ENCODE peak calls at places on chromosome 19, in four cellular contexts. Z, P, S and V are unnamed samples.

GRCh38 chr19:49912965-49913685 is 15.9 kb upstream of the ATF5 start:
- DNase-seq in P (no peak), S (no peak), Z (no peak), V (no peak)

GRCh38 chr19:38879400-38879751 is 1.3 kb upstream of the RINL start:
- DNase-seq in Z (no peak), P (no peak), S (no peak), V (no peak)

GRCh38 chr19:40614595-40615411 is 13.6 kb downstream of the LTBP4 start:
- DNase-seq in S (peak; percentile 96), P (no peak), Z (peak; percentile 79), V (no peak)

GRCh38 chr19:45442927-45443461 is 19.3 kb upstream of the ERCC1 start:
- DNase-seq in Z (peak; percentile 66), S (peak; percentile 73), P (no peak), V (no peak)

GRCh38 chr19:577439-578392 is 5.3 kb downstream of the BSG start:
- DNase-seq in S (no peak), Z (no peak), P (no peak), V (no peak)

GRCh38 chr19:49361438-49362047 is 673 bp downstream of the TEAD2 start:
- DNase-seq in S (peak; percentile 77), P (peak; percentile 68), Z (peak; percentile 68), V (peak; percentile 65)

GRCh38 chr19:27867981-27868380 is 1345.0 kb downstream of the UQCRFS1 start:
- DNase-seq in P (no peak), S (no peak), Z (no peak), V (no peak)

GRCh38 chr19:56670961-56671612 is 470 bp downstream of the ZNF835 start:
- DNase-seq in P (no peak), Z (no peak), S (no peak), V (no peak)

GRCh38 chr19:47032171-47032811 is 12.7 kb downstream of the NPAS1 start:
- DNase-seq in Z (no peak), S (no peak), P (peak; percentile 68), V (no peak)

GRCh38 chr19:45733160-45733810 is at the start of gene MEIOSIN:
- DNase-seq in P (no peak), Z (no peak), S (no peak), V (no peak)

GRCh38 chr19:48468806-48469055 is 438 bp upstream of the CYTH2 start:
- DNase-seq in Z (no peak), P (no peak), S (no peak), V (no peak)

GRCh38 chr19:39046037-39046821 is 13.9 kb upstream of the FBXO27 start:
- DNase-seq in P (no peak), S (peak; percentile 51), Z (no peak), V (no peak)

GRCh38 chr19:44722131-44723121 is 23.5 kb downstream of the CEACAM16 start:
- DNase-seq in P (no peak), Z (no peak), S (peak; percentile 74), V (no peak)

GRCh38 chr19:23822735-23823134 is 64.0 kb upstream of the ZNF681 start:
- DNase-seq in S (no peak), Z (no peak), P (no peak), V (no peak)

GRCh38 chr19:45613926-45614725 is 12.1 kb upstream of the GPR4 start:
- DNase-seq in P (no peak), Z (no peak), S (peak; percentile 90), V (no peak)

GRCh38 chr19:37127999-37128820 is 44.3 kb downstream of the ZNF585A start:
- DNase-seq in Z (no peak), P (no peak), S (peak; percentile 11), V (no peak)